ENCODE peak calls at places on chromosomes 2 and 18, in nine cellular contexts. One of them, this sample, is unnamed.

GRCh38 chr2:97676620-97677019 is 7.1 kb downstream of the C2orf92 start:
- DNase-seq in fibroblast of gingiva: no peak
- DNase-seq in D721Med: no peak
- DNase-seq in activated CD8-positive, alpha-beta T cell treated with anti-CD3 and anti-CD28 coated beads for 36 hours: peak
- DNase-seq in cardiac fibroblast: no peak
- DNase-seq in AG04450: no peak
- DNase-seq in posterior cingulate gyrus: no peak
- DNase-seq in GM04503: no peak
- DNase-seq in right cardiac atrium: no peak
- DNase-seq in this sample: no peak

GRCh38 chr2:143259368-143259958 is 130.2 kb downstream of the ARHGAP15 start:
- DNase-seq in AG04450: peak
- DNase-seq in cardiac fibroblast: peak
- DNase-seq in GM04503: peak
- DNase-seq in right cardiac atrium: peak
- DNase-seq in fibroblast of gingiva: peak
- DNase-seq in D721Med: no peak
- DNase-seq in activated CD8-positive, alpha-beta T cell treated with anti-CD3 and anti-CD28 coated beads for 36 hours: peak
- DNase-seq in posterior cingulate gyrus: no peak
- DNase-seq in this sample: peak

GRCh38 chr2:238237441-238237840 is 2.4 kb downstream of the HES6 start:
- DNase-seq in activated CD8-positive, alpha-beta T cell treated with anti-CD3 and anti-CD28 coated beads for 36 hours: no peak
- DNase-seq in cardiac fibroblast: no peak
- DNase-seq in AG04450: no peak
- DNase-seq in D721Med: no peak
- DNase-seq in right cardiac atrium: no peak
- DNase-seq in GM04503: no peak
- DNase-seq in posterior cingulate gyrus: peak
- DNase-seq in fibroblast of gingiva: no peak
- DNase-seq in this sample: no peak

GRCh38 chr2:144522741-144523605 is 3.1 kb upstream of the ZEB2 start:
- DNase-seq in AG04450: no peak
- DNase-seq in fibroblast of gingiva: peak
- DNase-seq in posterior cingulate gyrus: peak
- DNase-seq in activated CD8-positive, alpha-beta T cell treated with anti-CD3 and anti-CD28 coated beads for 36 hours: peak
- DNase-seq in GM04503: no peak
- DNase-seq in right cardiac atrium: peak
- DNase-seq in cardiac fibroblast: no peak
- DNase-seq in D721Med: no peak
- DNase-seq in this sample: peak

GRCh38 chr18:8525692-8526091 is 83.5 kb upstream of the RAB12 start:
- DNase-seq in GM04503: no peak
- DNase-seq in posterior cingulate gyrus: no peak
- DNase-seq in D721Med: no peak
- DNase-seq in activated CD8-positive, alpha-beta T cell treated with anti-CD3 and anti-CD28 coated beads for 36 hours: peak
- DNase-seq in fibroblast of gingiva: no peak
- DNase-seq in AG04450: no peak
- DNase-seq in right cardiac atrium: no peak
- DNase-seq in cardiac fibroblast: no peak
- DNase-seq in this sample: no peak

GRCh38 chr2:188272121-188272520 is 19.6 kb upstream of the GULP1 start:
- DNase-seq in AG04450: no peak
- DNase-seq in fibroblast of gingiva: no peak
- DNase-seq in right cardiac atrium: no peak
- DNase-seq in GM04503: no peak
- DNase-seq in cardiac fibroblast: peak
- DNase-seq in activated CD8-positive, alpha-beta T cell treated with anti-CD3 and anti-CD28 coated beads for 36 hours: no peak
- DNase-seq in posterior cingulate gyrus: no peak
- DNase-seq in D721Med: no peak
- DNase-seq in this sample: no peak

GRCh38 chr2:74836675-74837401 is 2.9 kb downstream of the HK2 start:
- DNase-seq in D721Med: no peak
- DNase-seq in activated CD8-positive, alpha-beta T cell treated with anti-CD3 and anti-CD28 coated beads for 36 hours: no peak
- DNase-seq in right cardiac atrium: no peak
- DNase-seq in posterior cingulate gyrus: no peak
- DNase-seq in fibroblast of gingiva: no peak
- DNase-seq in cardiac fibroblast: no peak
- DNase-seq in AG04450: no peak
- DNase-seq in GM04503: no peak
- DNase-seq in this sample: no peak

GRCh38 chr2:167833294-167833693 is 414.1 kb downstream of the STK39 start:
- DNase-seq in activated CD8-positive, alpha-beta T cell treated with anti-CD3 and anti-CD28 coated beads for 36 hours: no peak
- DNase-seq in cardiac fibroblast: no peak
- DNase-seq in GM04503: no peak
- DNase-seq in D721Med: no peak
- DNase-seq in posterior cingulate gyrus: no peak
- DNase-seq in right cardiac atrium: no peak
- DNase-seq in AG04450: no peak
- DNase-seq in fibroblast of gingiva: no peak
- DNase-seq in this sample: no peak

GRCh38 chr2:142722569-142722968 is 154.9 kb upstream of the KYNU start:
- DNase-seq in AG04450: peak
- DNase-seq in D721Med: no peak
- DNase-seq in right cardiac atrium: no peak
- DNase-seq in cardiac fibroblast: peak
- DNase-seq in activated CD8-positive, alpha-beta T cell treated with anti-CD3 and anti-CD28 coated beads for 36 hours: no peak
- DNase-seq in fibroblast of gingiva: peak
- DNase-seq in posterior cingulate gyrus: no peak
- DNase-seq in GM04503: no peak
- DNase-seq in this sample: no peak

GRCh38 chr2:215671691-215672090 is 235.8 kb upstream of the FN1 start:
- DNase-seq in cardiac fibroblast: no peak
- DNase-seq in posterior cingulate gyrus: no peak
- DNase-seq in activated CD8-positive, alpha-beta T cell treated with anti-CD3 and anti-CD28 coated beads for 36 hours: no peak
- DNase-seq in fibroblast of gingiva: no peak
- DNase-seq in GM04503: no peak
- DNase-seq in D721Med: no peak
- DNase-seq in AG04450: no peak
- DNase-seq in right cardiac atrium: no peak
- DNase-seq in this sample: no peak

GRCh38 chr2:98416760-98417159 is 27.9 kb upstream of the INPP4A start:
- DNase-seq in GM04503: no peak
- DNase-seq in posterior cingulate gyrus: no peak
- DNase-seq in right cardiac atrium: no peak
- DNase-seq in cardiac fibroblast: no peak
- DNase-seq in AG04450: no peak
- DNase-seq in D721Med: no peak
- DNase-seq in fibroblast of gingiva: no peak
- DNase-seq in activated CD8-positive, alpha-beta T cell treated with anti-CD3 and anti-CD28 coated beads for 36 hours: no peak
- DNase-seq in this sample: no peak

GRCh38 chr18:45340884-45341283 is 274.4 kb upstream of the SLC14A2 start:
- DNase-seq in cardiac fibroblast: no peak
- DNase-seq in fibroblast of gingiva: no peak
- DNase-seq in posterior cingulate gyrus: no peak
- DNase-seq in D721Med: no peak
- DNase-seq in GM04503: no peak
- DNase-seq in right cardiac atrium: no peak
- DNase-seq in activated CD8-positive, alpha-beta T cell treated with anti-CD3 and anti-CD28 coated beads for 36 hours: no peak
- DNase-seq in AG04450: no peak
- DNase-seq in this sample: no peak

GRCh38 chr2:2328847-2329246 is 2.2 kb downstream of the MYT1L start:
- DNase-seq in cardiac fibroblast: no peak
- DNase-seq in activated CD8-positive, alpha-beta T cell treated with anti-CD3 and anti-CD28 coated beads for 36 hours: peak
- DNase-seq in GM04503: no peak
- DNase-seq in right cardiac atrium: no peak
- DNase-seq in fibroblast of gingiva: no peak
- DNase-seq in posterior cingulate gyrus: no peak
- DNase-seq in AG04450: no peak
- DNase-seq in D721Med: no peak
- DNase-seq in this sample: no peak

GRCh38 chr18:77167276-77167675 is 34.7 kb upstream of the MBP start:
- DNase-seq in AG04450: no peak
- DNase-seq in posterior cingulate gyrus: no peak
- DNase-seq in right cardiac atrium: no peak
- DNase-seq in fibroblast of gingiva: peak
- DNase-seq in activated CD8-positive, alpha-beta T cell treated with anti-CD3 and anti-CD28 coated beads for 36 hours: no peak
- DNase-seq in cardiac fibroblast: no peak
- DNase-seq in D721Med: no peak
- DNase-seq in GM04503: no peak
- DNase-seq in this sample: no peak